ENCODE peak calls at places on chromosomes 11 and 22, in four cellular contexts. One of them, this sample, is unnamed.

GRCh38 chr22:47195676-47196492 is 433.4 kb downstream of the TBC1D22A start:
- DNase-seq in CD8-positive, alpha-beta memory T cell: no peak
- DNase-seq in neuronal stem cell: no peak
- DNase-seq in caudate nucleus: no peak
- DNase-seq in this sample: no peak

GRCh38 chr11:44811841-44812448 is 85.2 kb downstream of the TSPAN18 start:
- DNase-seq in CD8-positive, alpha-beta memory T cell: no peak
- DNase-seq in neuronal stem cell: no peak
- DNase-seq in caudate nucleus: no peak
- DNase-seq in this sample: no peak

GRCh38 chr11:30225642-30226041 is 5.2 kb upstream of the FSHB start:
- DNase-seq in CD8-positive, alpha-beta memory T cell: no peak
- DNase-seq in neuronal stem cell: no peak
- DNase-seq in caudate nucleus: no peak
- DNase-seq in this sample: no peak

GRCh38 chr22:49866646-49867045 is 13.0 kb downstream of the ZBED4 start:
- DNase-seq in CD8-positive, alpha-beta memory T cell: no peak
- DNase-seq in neuronal stem cell: no peak
- DNase-seq in caudate nucleus: no peak
- DNase-seq in this sample: no peak

GRCh38 chr11:123338266-123338800 is 91.7 kb upstream of the GRAMD1B start:
- DNase-seq in CD8-positive, alpha-beta memory T cell: no peak
- DNase-seq in neuronal stem cell: no peak
- DNase-seq in caudate nucleus: no peak
- DNase-seq in this sample: no peak

GRCh38 chr22:20421507-20421874 is 16.1 kb downstream of the SCARF2 start:
- DNase-seq in CD8-positive, alpha-beta memory T cell: no peak
- DNase-seq in neuronal stem cell: no peak
- DNase-seq in caudate nucleus: no peak
- DNase-seq in this sample: no peak

GRCh38 chr11:117273550-117274289 is 17.4 kb upstream of the BACE1-AS start:
- DNase-seq in CD8-positive, alpha-beta memory T cell: no peak
- DNase-seq in neuronal stem cell: no peak
- DNase-seq in caudate nucleus: no peak
- DNase-seq in this sample: peak

GRCh38 chr11:34784318-34784841 is 131.8 kb downstream of the APIP start:
- DNase-seq in CD8-positive, alpha-beta memory T cell: no peak
- DNase-seq in neuronal stem cell: no peak
- DNase-seq in caudate nucleus: no peak
- DNase-seq in this sample: no peak

GRCh38 chr11:47768090-47768620 is 1.0 kb upstream of the FNBP4 start:
- DNase-seq in CD8-positive, alpha-beta memory T cell: no peak
- DNase-seq in neuronal stem cell: peak
- DNase-seq in caudate nucleus: peak
- DNase-seq in this sample: peak

GRCh38 chr11:45669956-45670355 is 4.5 kb upstream of the CHST1 start:
- DNase-seq in CD8-positive, alpha-beta memory T cell: no peak
- DNase-seq in neuronal stem cell: no peak
- DNase-seq in caudate nucleus: no peak
- DNase-seq in this sample: no peak

GRCh38 chr11:121383726-121384125 is 68.4 kb upstream of the SORL1 start:
- DNase-seq in CD8-positive, alpha-beta memory T cell: no peak
- DNase-seq in neuronal stem cell: no peak
- DNase-seq in caudate nucleus: no peak
- DNase-seq in this sample: no peak

GRCh38 chr11:22478169-22478568 is 140.0 kb downstream of the SLC17A6 start:
- DNase-seq in CD8-positive, alpha-beta memory T cell: no peak
- DNase-seq in neuronal stem cell: no peak
- DNase-seq in caudate nucleus: no peak
- DNase-seq in this sample: no peak

GRCh38 chr22:42962295-42963230 is 52.4 kb downstream of the PACSIN2 start:
- DNase-seq in CD8-positive, alpha-beta memory T cell: no peak
- DNase-seq in neuronal stem cell: no peak
- DNase-seq in caudate nucleus: no peak
- DNase-seq in this sample: peak

GRCh38 chr11:44269369-44270351 is 40.3 kb downstream of the ALX4 start:
- DNase-seq in CD8-positive, alpha-beta memory T cell: no peak
- DNase-seq in neuronal stem cell: no peak
- DNase-seq in caudate nucleus: no peak
- DNase-seq in this sample: peak

GRCh38 chr22:35708453-35708852 is 9.2 kb upstream of the APOL5 start:
- DNase-seq in CD8-positive, alpha-beta memory T cell: no peak
- DNase-seq in neuronal stem cell: no peak
- DNase-seq in caudate nucleus: no peak
- DNase-seq in this sample: no peak

GRCh38 chr11:18253778-18254338 is 5.4 kb upstream of the SAA2 start:
- DNase-seq in CD8-positive, alpha-beta memory T cell: no peak
- DNase-seq in neuronal stem cell: no peak
- DNase-seq in caudate nucleus: no peak
- DNase-seq in this sample: no peak

GRCh38 chr11:48055292-48056132 is 75.2 kb downstream of the PTPRJ start:
- DNase-seq in CD8-positive, alpha-beta memory T cell: peak
- DNase-seq in neuronal stem cell: no peak
- DNase-seq in caudate nucleus: no peak
- DNase-seq in this sample: no peak

GRCh38 chr22:22746963-22747933 is 102.8 kb downstream of the GGTLC2 start:
- DNase-seq in CD8-positive, alpha-beta memory T cell: no peak
- DNase-seq in neuronal stem cell: no peak
- DNase-seq in caudate nucleus: no peak
- DNase-seq in this sample: no peak

GRCh38 chr11:76660533-76661305 is 9.8 kb downstream of the LRRC32 start:
- DNase-seq in CD8-positive, alpha-beta memory T cell: no peak
- DNase-seq in neuronal stem cell: no peak
- DNase-seq in caudate nucleus: no peak
- DNase-seq in this sample: no peak

GRCh38 chr22:21087119-21087518 is 41.4 kb downstream of the LRRC74B start:
- DNase-seq in CD8-positive, alpha-beta memory T cell: no peak
- DNase-seq in neuronal stem cell: no peak
- DNase-seq in caudate nucleus: no peak
- DNase-seq in this sample: no peak

This sample was measured in fibroblast of villous mesenchyme.